ENCODE peak calls at places on chromosomes 6 and 20, in eight cellular contexts. W, Y, J, P, G, K, T and E are unnamed samples.

GRCh38 chr6:36224918-36225461 is 28.4 kb downstream of the BRPF3 start:
- DNase-seq in W (no peak), Y (no peak), J (no peak), P (no peak), G (no peak), K (peak; percentile 7), T (no peak), E (no peak)

GRCh38 chr6:160000280-160000704 is 31.4 kb downstream of the IGF2R start:
- DNase-seq in W (no peak), Y (no peak), J (no peak), P (peak; percentile 45), G (no peak), K (peak; percentile 41), T (no peak), E (no peak)

GRCh38 chr6:166223091-166223490 is 55.4 kb upstream of the TBXT start:
- DNase-seq in W (no peak), Y (no peak), J (no peak), P (no peak), G (no peak), K (no peak), T (no peak), E (no peak)

GRCh38 chr6:105794263-105794662 is 291.9 kb upstream of the PRDM1 start:
- DNase-seq in W (no peak), Y (peak; percentile 23), J (no peak), P (no peak), G (no peak), K (no peak), T (peak; percentile 72), E (no peak)

GRCh38 chr6:108091288-108091687 is 16.7 kb upstream of the OSTM1 start:
- DNase-seq in W (no peak), Y (no peak), J (no peak), P (no peak), G (no peak), K (no peak), T (no peak), E (no peak)

GRCh38 chr6:98295776-98296175 is 538.6 kb upstream of the POU3F2 start:
- DNase-seq in W (no peak), Y (no peak), J (no peak), P (no peak), G (peak; percentile 5), K (no peak), T (no peak), E (no peak)

GRCh38 chr6:20379231-20379630 is 22.4 kb upstream of the E2F3 start:
- DNase-seq in W (no peak), Y (no peak), J (no peak), P (no peak), G (no peak), K (no peak), T (no peak), E (no peak)

GRCh38 chr6:139017227-139017626 is 11.3 kb upstream of the ABRACL start:
- DNase-seq in W (no peak), Y (peak; percentile 37), J (no peak), P (no peak), G (no peak), K (no peak), T (no peak), E (no peak)

GRCh38 chr6:2626381-2626780 is 124.3 kb downstream of the MYLK4 start:
- DNase-seq in W (no peak), Y (peak; percentile 83), J (no peak), P (no peak), G (no peak), K (no peak), T (no peak), E (no peak)

GRCh38 chr20:25220021-25220730 is 24.7 kb downstream of the ENTPD6 start:
- DNase-seq in W (no peak), Y (no peak), J (no peak), P (no peak), G (no peak), K (peak; percentile 20), T (no peak), E (no peak)

GRCh38 chr6:12555267-12555666 is 161.3 kb upstream of the PHACTR1 start:
- DNase-seq in W (no peak), Y (peak; percentile 29), J (no peak), P (no peak), G (no peak), K (peak; percentile 38), T (no peak), E (no peak)

DNA sequence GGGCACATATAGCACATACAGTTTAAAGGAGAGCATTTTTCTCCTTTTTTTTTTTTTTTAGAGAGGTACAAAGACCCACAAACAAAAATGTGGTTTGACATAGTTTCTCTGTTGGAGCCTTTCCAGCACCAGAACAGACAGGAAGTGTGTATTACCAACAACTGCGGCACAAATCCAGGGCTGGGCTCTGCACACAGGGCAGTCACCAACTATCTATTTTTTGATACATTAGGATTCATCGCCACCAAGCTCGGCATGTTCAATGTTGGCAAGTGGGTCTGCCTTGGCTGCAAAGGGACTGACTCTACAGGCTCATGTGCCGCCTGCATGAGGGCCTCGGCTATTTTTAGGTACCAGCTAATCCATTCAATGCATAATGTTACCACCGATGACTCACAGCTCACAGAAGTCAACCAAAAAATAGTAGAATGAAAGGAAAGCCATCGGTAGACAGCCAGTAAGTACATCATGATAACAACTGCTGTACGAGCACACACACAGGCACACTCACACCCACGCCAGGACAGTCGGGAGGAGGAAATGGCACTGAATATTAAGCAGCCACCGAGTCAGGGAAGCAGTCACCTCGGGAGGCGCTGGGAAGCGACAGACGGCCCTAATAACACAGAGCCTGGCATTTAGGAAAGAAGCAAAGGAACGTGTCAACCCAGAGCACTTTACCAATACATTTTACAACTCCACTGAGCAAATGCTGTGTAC is 81.6 kb downstream of the GMPR start:
- DNase-seq in W (no peak), Y (peak; percentile 91), J (peak; percentile 88), P (peak; percentile 93), G (no peak), K (peak; percentile 96), T (no peak), E (peak; percentile 89)
- H3K4me3 ChIP-seq in W (peak overlapping the region; percentile 57), Y (no peak overlapping the region), J (no peak overlapping the region), P (peak overlapping the region; percentile 27), G (no peak overlapping the region), K (no peak overlapping the region), T (no peak overlapping the region), E (peak overlapping the region; percentile 10)

GRCh38 chr6:135141182-135141581 is 39.9 kb upstream of the MYB start:
- DNase-seq in W (no peak), Y (no peak), J (no peak), P (no peak), G (no peak), K (no peak), T (no peak), E (no peak)

GRCh38 chr6:135144678-135145508 is 36.2 kb upstream of the MYB start:
- DNase-seq in W (no peak), Y (peak; percentile 16), J (no peak), P (peak; percentile 56), G (no peak), K (peak; percentile 40), T (no peak), E (no peak)

GRCh38 chr6:135145509-135145865 is 35.6 kb upstream of the MYB start:
- DNase-seq in W (no peak), Y (no peak), J (no peak), P (no peak), G (no peak), K (no peak), T (no peak), E (no peak)

GRCh38 chr6:135146160-135146920 is 34.8 kb upstream of the MYB start:
- DNase-seq in W (no peak), Y (peak; percentile 57), J (no peak), P (peak; percentile 51), G (no peak), K (peak; percentile 7), T (no peak), E (peak; percentile 45)

DNA sequence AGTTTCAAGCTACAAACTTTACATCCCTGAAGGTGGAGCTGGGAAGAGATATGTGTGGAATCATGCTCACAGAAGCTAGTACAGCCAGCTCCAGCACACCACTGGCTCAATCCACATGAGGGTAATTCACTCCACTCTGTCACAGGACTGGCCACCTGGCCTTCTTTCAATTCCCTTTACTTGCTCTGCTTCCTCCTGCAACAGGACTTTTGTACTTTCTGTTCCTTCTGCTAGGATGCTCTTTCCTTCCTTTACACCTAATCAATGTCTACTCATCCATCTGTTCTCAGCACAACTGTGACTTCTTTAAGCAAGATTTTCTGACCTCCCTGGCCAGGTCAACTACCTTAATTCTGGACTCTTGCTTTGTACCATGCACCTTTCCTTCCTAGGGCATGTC is 39.4 kb upstream of the MYB start:
- DNase-seq in W (no peak), Y (no peak), J (no peak), P (no peak), G (no peak), K (no peak), T (no peak), E (no peak)
- H3K4me3 ChIP-seq in W (no peak overlapping the region), Y (no peak overlapping the region), J (no peak overlapping the region), P (no peak overlapping the region), G (no peak overlapping the region), K (no peak overlapping the region), T (no peak overlapping the region), E (no peak overlapping the region)

DNA sequence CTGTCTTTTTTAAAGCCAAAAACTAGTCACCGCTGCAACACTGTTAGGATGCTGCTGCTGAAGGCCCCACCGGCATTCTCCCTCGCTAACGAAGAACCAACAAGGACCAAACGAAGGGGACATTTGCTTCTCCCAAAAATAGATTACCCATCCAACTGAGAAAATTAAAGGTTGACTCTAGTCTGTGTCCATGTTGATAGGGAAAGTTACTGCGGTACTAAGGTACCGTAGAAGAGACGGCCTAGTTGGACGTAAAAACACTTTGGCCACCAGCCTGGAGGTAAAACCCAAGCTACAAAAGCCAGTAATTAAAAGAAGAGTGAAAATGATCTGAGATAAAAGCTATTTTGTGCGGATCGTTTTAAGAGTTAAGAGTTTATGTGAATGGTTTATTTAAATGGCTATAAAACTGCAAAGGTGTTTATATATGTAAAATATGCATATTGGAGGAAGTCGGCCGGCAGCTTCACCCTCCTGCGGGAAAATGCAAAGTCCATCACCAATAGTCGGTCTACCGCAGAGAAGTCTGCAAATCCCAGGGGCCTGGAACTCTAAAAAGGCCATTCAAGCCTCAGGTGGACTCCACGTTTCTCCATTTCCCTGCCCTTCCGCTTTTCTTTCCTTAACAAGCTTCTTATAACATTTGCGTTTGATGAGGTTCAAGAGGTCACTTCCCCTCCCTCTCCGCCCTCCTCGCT is 11.7 kb upstream of the FOXF2 start:
- DNase-seq in W (no peak), Y (no peak), J (no peak), P (no peak), G (no peak), K (no peak), T (no peak), E (no peak)
- H3K4me3 ChIP-seq in W (no peak overlapping the region), Y (no peak overlapping the region), J (no peak overlapping the region), P (no peak overlapping the region), G (no peak overlapping the region), K (no peak overlapping the region), T (no peak overlapping the region), E (no peak overlapping the region)

GRCh38 chr6:15904651-15905376 is 224.1 kb upstream of the MYLIP start:
- DNase-seq in W (no peak), Y (no peak), J (no peak), P (no peak), G (no peak), K (no peak), T (no peak), E (no peak)

GRCh38 chr6:15897063-15897934 is 231.6 kb upstream of the MYLIP start:
- DNase-seq in W (no peak), Y (no peak), J (no peak), P (no peak), G (no peak), K (peak; percentile 60), T (no peak), E (no peak)

GRCh38 chr6:15905488-15906392 is 223.1 kb upstream of the MYLIP start:
- DNase-seq in W (no peak), Y (no peak), J (no peak), P (no peak), G (no peak), K (no peak), T (no peak), E (no peak)

GRCh38 chr6:15898693-15899092 is 230.2 kb upstream of the MYLIP start:
- DNase-seq in W (no peak), Y (no peak), J (no peak), P (no peak), G (no peak), K (no peak), T (no peak), E (no peak)

GRCh38 chr6:15901141-15902115 is 227.5 kb upstream of the MYLIP start:
- DNase-seq in W (no peak), Y (no peak), J (no peak), P (no peak), G (no peak), K (no peak), T (no peak), E (no peak)
- H3K4me3 ChIP-seq in W (no peak overlapping the region), Y (no peak overlapping the region), J (no peak overlapping the region), P (no peak overlapping the region), G (no peak overlapping the region), K (no peak overlapping the region), T (no peak overlapping the region), E (no peak overlapping the region)